ENCODE peak calls at places on chromosomes 5 and 9, in eight cellular contexts. X is GM12865; N is epithelial cell of esophagus; C is Karpas-422; Z is stimulated activated CD8-positive, alpha-beta memory T cell treated with anti-CD3 and anti-CD28 coated beads, Interleukin-4, amount 100 ng/mL, for 48 hours; H is activated CD4-positive, alpha-beta memory T cell treated with anti-CD3 and anti-CD28 coated beads for 36 hours; A is RPMI7951; L is EL. D is an unnamed sample.
A peak's percentile ranks its signal among the peaks of the same experiment; 100 is the strongest.

GRCh38 chr5:92836861-92837755 is 743.9 kb downstream of the NR2F1-AS1 start:
- DNase-seq in Z (no peak), L (peak; percentile 83), X (no peak), A (no peak), C (no peak), H (no peak), N (no peak), D (no peak)

GRCh38 chr9:91001146-91001611 is 199.6 kb downstream of the SYK start:
- DNase-seq in C (no peak), N (peak; percentile 99), Z (peak; percentile 28), H (peak; percentile 25), A (peak; percentile 73), L (peak; percentile 79), X (no peak), D (peak; percentile 17)

GRCh38 chr5:89260254-89260653 is 377.3 kb upstream of the MEF2C start:
- DNase-seq in X (no peak), Z (no peak), A (no peak), C (no peak), N (peak; percentile 11), L (no peak), H (no peak), D (no peak)

GRCh38 chr9:134286513-134287245 is 39.6 kb upstream of the RXRA start:
- DNase-seq in X (no peak), A (no peak), C (no peak), Z (no peak), N (no peak), H (no peak), L (no peak), D (peak; percentile 33)

GRCh38 chr5:109907751-109908150 is 218.0 kb downstream of the MAN2A1 start:
- DNase-seq in C (no peak), X (no peak), L (peak; percentile 68), A (peak; percentile 90), N (peak; percentile 33), H (no peak), Z (no peak), D (no peak)

GRCh38 chr5:163005949-163006348 is 431.4 kb upstream of the CCNG1 start:
- DNase-seq in L (no peak), X (no peak), N (peak; percentile 64), C (no peak), A (no peak), Z (no peak), H (no peak), D (no peak)

GRCh38 chr5:82793808-82794419 is 283.3 kb downstream of the TMEM167A start:
- DNase-seq in C (peak; percentile 74), L (peak; percentile 29), N (peak; percentile 47), Z (peak; percentile 71), X (peak; percentile 42), A (peak; percentile 34), H (peak; percentile 44), D (no peak)

GRCh38 chr5:57698785-57699184 is 216.2 kb upstream of the ACTBL2 start:
- DNase-seq in X (no peak), Z (no peak), H (no peak), L (peak; percentile 58), A (peak; percentile 69), N (peak; percentile 95), C (no peak), D (no peak)

GRCh38 chr5:91311697-91312501 is 71.2 kb downstream of the ARRDC3 start:
- DNase-seq in C (peak; percentile 43), N (peak; percentile 93), H (peak; percentile 82), L (peak; percentile 98), A (peak; percentile 99), Z (peak; percentile 69), X (peak; percentile 89), D (peak; percentile 20)

GRCh38 chr5:154421868-154422267 is 23.9 kb upstream of the SAP30L start:
- DNase-seq in N (peak; percentile 11), A (peak; percentile 9), X (peak; percentile 51), H (peak; percentile 27), L (peak; percentile 28), C (peak; percentile 67), Z (peak; percentile 46), D (peak; percentile 18)

GRCh38 chr5:125059255-125060050 is 313.0 kb upstream of the ZNF608 start:
- DNase-seq in Z (no peak), H (no peak), N (no peak), A (peak; percentile 82), C (no peak), X (no peak), L (no peak), D (no peak)

GRCh38 chr5:71475788-71476384 is 20.4 kb downstream of the BDP1 start:
- DNase-seq in L (peak; percentile 20), X (peak; percentile 9), A (peak; percentile 20), N (peak; percentile 25), Z (no peak), C (peak; percentile 65), H (no peak), D (peak; percentile 48)

GRCh38 chr9:86948153-86948929 is 1.0 kb upstream of the GAS1 start:
- DNase-seq in A (peak; percentile 70), X (peak; percentile 73), C (peak; percentile 90), L (peak; percentile 83), H (peak; percentile 83), N (peak; percentile 82), Z (peak; percentile 81), D (peak; percentile 86)